ENCODE peak calls at places on chromosomes 2 and 18, in nine cellular contexts. S, Q, D, J, O, I, Y, E and P are unnamed samples.

GRCh38 chr2:46116616-46117015 is 180.6 kb upstream of the EPAS1 start:
- DNase-seq in E (no peak), O (no peak), Q (peak; percentile 18), D (no peak), J (no peak), I (no peak), S (peak; percentile 80), Y (no peak), P (no peak)

GRCh38 chr2:163347982-163348842 is 387.6 kb downstream of the FIGN start:
- DNase-seq in O (peak; percentile 90), E (peak; percentile 95), S (peak; percentile 96), Y (peak; percentile 83), I (peak; percentile 65), Q (peak; percentile 87), D (peak; percentile 51), J (peak; percentile 94), P (peak; percentile 72)

GRCh38 chr18:13800505-13801259 is 23.3 kb upstream of the MC5R start:
- DNase-seq in J (peak; percentile 89), D (no peak), S (peak; percentile 44), E (peak; percentile 85), O (peak; percentile 71), Q (peak; percentile 18), Y (peak; percentile 69), I (peak; percentile 64), P (peak; percentile 45)

GRCh38 chr18:63438181-63438580 is 15.9 kb upstream of the VPS4B start:
- DNase-seq in O (no peak), Y (no peak), S (no peak), I (no peak), E (no peak), J (no peak), D (no peak), Q (no peak), P (no peak)

GRCh38 chr2:95330939-95331338 is 33.8 kb downstream of the KCNIP3 start:
- DNase-seq in I (no peak), Y (peak; percentile 19), S (no peak), O (no peak), D (no peak), E (no peak), J (peak; percentile 47), Q (no peak), P (peak; percentile 61)

GRCh38 chr18:46464926-46465655 is 191.9 kb downstream of the LOXHD1 start:
- DNase-seq in I (no peak), D (no peak), S (no peak), Q (no peak), J (no peak), O (no peak), Y (no peak), E (no peak), P (no peak)

GRCh38 chr2:55231546-55232083 is 478 bp downstream of the CLHC1 start:
- DNase-seq in Y (no peak), E (peak; percentile 32), J (no peak), S (peak; percentile 49), D (no peak), Q (peak; percentile 10), O (no peak), I (no peak), P (no peak)

GRCh38 chr2:133768261-133769021 is 200.2 kb upstream of the NCKAP5 start:
- DNase-seq in J (no peak), D (no peak), O (no peak), Q (no peak), I (peak; percentile 22), S (peak; percentile 39), Y (no peak), E (no peak), P (no peak)

GRCh38 chr18:10190564-10190963 is 263.9 kb upstream of the APCDD1 start:
- DNase-seq in Y (no peak), E (no peak), I (no peak), Q (peak; percentile 20), D (no peak), J (no peak), S (peak; percentile 95), O (no peak), P (no peak)

GRCh38 chr2:43082111-43082877 is 144.1 kb downstream of the ZFP36L2 start:
- DNase-seq in E (no peak), J (no peak), Y (peak; percentile 84), I (no peak), O (no peak), D (peak; percentile 70), S (peak; percentile 86), Q (peak; percentile 79), P (peak; percentile 88)

GRCh38 chr2:214575030-214575949 is 164.4 kb downstream of the VWC2L start:
- DNase-seq in J (peak; percentile 40), S (peak; percentile 52), I (no peak), Q (no peak), O (no peak), E (no peak), D (no peak), Y (no peak), P (no peak)

GRCh38 chr18:51290864-51291263 is 93.4 kb upstream of the MEX3C start:
- DNase-seq in S (no peak), I (no peak), J (no peak), D (no peak), Q (no peak), E (no peak), Y (no peak), O (no peak), P (no peak)

GRCh38 chr2:173982182-173982714 is 17.1 kb upstream of the SP3 start:
- DNase-seq in E (no peak), I (no peak), Y (no peak), Q (no peak), D (no peak), O (no peak), S (peak; percentile 38), J (no peak), P (no peak)

GRCh38 chr2:229947544-229947943 is 25.2 kb downstream of the FBXO36 start:
- DNase-seq in D (no peak), Q (no peak), E (no peak), S (no peak), Y (no peak), J (no peak), I (no peak), O (no peak), P (no peak)

GRCh38 chr2:98565941-98566340 is 42.4 kb downstream of the COA5 start:
- DNase-seq in J (no peak), I (no peak), S (no peak), D (no peak), O (no peak), Y (no peak), E (no peak), Q (no peak), P (no peak)

GRCh38 chr2:61135510-61135909 is 26.5 kb upstream of the C2orf74 start:
- DNase-seq in J (no peak), I (no peak), S (peak; percentile 52), Q (peak; percentile 57), O (no peak), D (no peak), Y (no peak), E (peak; percentile 6), P (peak; percentile 73)

DNA sequence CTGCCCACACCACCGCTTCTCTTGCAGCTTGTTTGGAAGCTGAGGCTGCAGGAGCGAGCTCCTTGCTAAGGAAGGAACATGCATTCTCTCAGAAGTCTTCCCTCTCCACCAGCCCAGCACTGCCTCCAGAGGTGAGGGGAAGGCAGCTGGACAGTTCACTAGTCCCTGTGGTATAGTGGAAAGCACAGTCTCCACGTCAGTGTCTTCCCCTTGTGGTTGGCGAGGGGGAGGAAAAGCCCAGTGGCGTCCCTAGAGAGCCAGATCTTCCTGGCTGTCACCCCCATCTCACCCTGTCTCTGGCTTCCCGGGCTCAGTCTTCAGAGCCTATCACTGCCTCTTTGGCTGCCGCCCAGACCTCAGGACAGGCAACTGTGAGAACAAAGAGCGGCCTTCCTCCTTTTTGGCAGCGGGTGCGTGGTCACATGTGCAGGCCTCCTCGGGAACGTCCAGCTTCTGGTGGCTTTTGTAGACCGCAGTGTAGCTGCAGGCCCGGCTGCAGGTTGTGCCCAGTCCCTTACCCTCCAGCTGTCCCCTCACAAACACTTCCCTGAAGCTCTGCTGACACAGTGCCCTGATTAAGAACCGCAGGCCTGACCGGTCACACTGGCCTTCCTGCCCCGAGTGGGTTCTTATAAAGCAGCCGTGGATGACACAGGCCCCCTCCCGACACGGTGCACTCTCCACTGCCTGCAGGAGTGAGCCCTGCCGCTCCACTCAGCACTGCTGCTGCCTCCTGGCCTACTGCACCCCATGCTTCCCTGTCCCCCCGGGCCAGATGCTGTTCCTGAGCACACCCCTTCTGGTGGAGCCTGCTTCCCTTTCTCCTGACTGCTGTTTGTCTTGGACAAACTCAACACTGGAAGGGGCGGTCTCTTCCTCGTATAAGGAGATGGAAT is 90.9 kb downstream of the RNF144A start:
- DNase-seq in I (peak; percentile 77), Y (peak; percentile 95), Q (no peak), D (no peak), E (peak; percentile 17), S (peak; percentile 96), J (peak; percentile 96), O (peak; percentile 93), P (peak; percentile 33)
- TF ChIP-seq CTCF in I (peak; percentile 62), Y (peak; percentile 55), Q (no peak), D (peak; percentile 14), E (no peak), S (peak; percentile 5), J (peak; percentile 17), O (peak; percentile 33), P (peak; percentile 17)

GRCh38 chr2:7725850-7726242 is 808.6 kb downstream of the RNF144A start:
- DNase-seq in S (peak; percentile 92), Y (no peak), I (no peak), E (no peak), O (no peak), J (no peak), Q (no peak), D (no peak), P (no peak)

GRCh38 chr2:7722212-7722910 is 805.1 kb downstream of the RNF144A start:
- DNase-seq in Q (no peak), Y (no peak), I (no peak), J (no peak), S (no peak), O (no peak), E (no peak), D (no peak), P (no peak)

GRCh38 chr2:7724336-7724735 is 807.1 kb downstream of the RNF144A start:
- DNase-seq in S (no peak), Y (no peak), D (no peak), I (no peak), J (no peak), E (no peak), O (no peak), Q (no peak), P (no peak)

GRCh38 chr2:7726989-7727388 is 809.8 kb downstream of the RNF144A start:
- DNase-seq in S (no peak), Y (no peak), Q (no peak), I (no peak), E (no peak), O (no peak), J (no peak), D (no peak), P (no peak)

GRCh38 chr2:7725132-7725849 is 808.1 kb downstream of the RNF144A start:
- DNase-seq in Q (peak; percentile 26), I (no peak), J (no peak), E (no peak), O (no peak), D (no peak), Y (no peak), S (no peak), P (no peak)
- H3K4me3 ChIP-seq in Q (no peak overlapping the region), I (no peak overlapping the region), J (no peak overlapping the region), E (no peak overlapping the region), O (no peak overlapping the region), D (no peak overlapping the region), Y (no peak overlapping the region), S (no peak overlapping the region), P (no peak overlapping the region)

GRCh38 chr2:179675435-179675834 is 186.0 kb downstream of the ZNF385B start:
- DNase-seq in S (no peak), Y (no peak), E (no peak), Q (no peak), I (no peak), O (no peak), D (no peak), J (no peak), P (no peak)
- TF ChIP-seq CTCF in S (no peak), Y (no peak), E (no peak), Q (no peak), I (no peak), O (no peak), D (no peak), J (no peak), P (no peak)

GRCh38 chr2:200713704-200714064 is 98.0 kb upstream of the BZW1 start:
- DNase-seq in Q (no peak), D (no peak), I (no peak), Y (no peak), O (no peak), S (no peak), J (peak; percentile 58), E (no peak), P (no peak)
- H3K4me3 ChIP-seq in Q (no peak overlapping the region), D (no peak overlapping the region), I (no peak overlapping the region), Y (peak overlapping the region; percentile 62), O (no peak overlapping the region), S (no peak overlapping the region), J (no peak overlapping the region), E (peak overlapping the region; percentile 44), P (no peak overlapping the region)